ENCODE peak calls at places on chromosomes 3 and 15, in nine cellular contexts. U is left ventricle myocardium inferior, P is sigmoid colon, A is cardiac muscle cell, Y is endothelial cell of umbilical vein, H is lower lobe of right lung, V is pancreas, G is OCI-LY7, X is fibroblast of lung. T is an unnamed sample.

GRCh38 chr15:50181983-50182232 is at the start of gene SLC27A2:
- DNase-seq in U (peak; percentile 17), P (no peak), A (no peak), Y (no peak), H (peak; percentile 64), V (no peak), G (no peak), X (no peak), T (no peak)

GRCh38 chr15:35320158-35320780 is 225.7 kb downstream of the DPH6 start:
- DNase-seq in U (no peak), P (no peak), A (no peak), Y (no peak), H (no peak), V (no peak), G (no peak), X (no peak), T (no peak)

GRCh38 chr3:102400142-102400541 is 34.7 kb upstream of the ZPLD1 start:
- DNase-seq in U (no peak), P (no peak), A (no peak), Y (no peak), H (no peak), V (no peak), G (no peak), X (peak; percentile 30), T (no peak)

GRCh38 chr3:5136619-5137429 is 14.7 kb downstream of the ARL8B start:
- DNase-seq in U (no peak), P (no peak), A (peak; percentile 22), Y (peak; percentile 19), H (no peak), V (no peak), G (peak; percentile 83), X (peak; percentile 46), T (no peak)

GRCh38 chr3:27554706-27555105 is 70.5 kb upstream of the SLC4A7 start:
- DNase-seq in U (no peak), P (no peak), A (no peak), Y (no peak), H (no peak), V (no peak), G (no peak), X (no peak), T (no peak)

GRCh38 chr3:193798097-193798496 is 205.1 kb downstream of the OPA1 start:
- DNase-seq in U (no peak), P (no peak), A (no peak), Y (no peak), H (no peak), V (no peak), G (no peak), X (no peak), T (no peak)

GRCh38 chr3:37096292-37096691 is 78.1 kb downstream of the LRRFIP2 start:
- DNase-seq in U (no peak), P (no peak), A (no peak), Y (peak; percentile 76), H (no peak), V (no peak), G (no peak), X (peak; percentile 84), T (no peak)

GRCh38 chr15:56537881-56538280 is 72.9 kb upstream of the MNS1 start:
- DNase-seq in U (no peak), P (no peak), A (no peak), Y (no peak), H (peak; percentile 45), V (no peak), G (peak; percentile 89), X (peak; percentile 6), T (no peak)

GRCh38 chr3:126925411-126926171 is 57.3 kb upstream of the PLXNA1 start:
- DNase-seq in U (no peak), P (peak; percentile 61), A (no peak), Y (peak; percentile 85), H (no peak), V (no peak), G (no peak), X (peak; percentile 53), T (no peak)

GRCh38 chr3:100289339-100289738 is 28.5 kb downstream of the TBC1D23 start:
- DNase-seq in U (no peak), P (no peak), A (no peak), Y (peak; percentile 61), H (no peak), V (no peak), G (peak; percentile 2), X (peak; percentile 18), T (no peak)

GRCh38 chr3:167110906-167111305 is 269.2 kb downstream of the ZBBX start:
- DNase-seq in U (peak; percentile 5), P (no peak), A (peak; percentile 5), Y (no peak), H (no peak), V (no peak), G (no peak), X (peak; percentile 78), T (no peak)

GRCh38 chr15:40567111-40567510 is 2.0 kb upstream of the RPUSD2 start:
- DNase-seq in U (no peak), P (no peak), A (no peak), Y (peak; percentile 13), H (no peak), V (no peak), G (peak; percentile 71), X (no peak), T (no peak)

GRCh38 chr15:101045835-101046691 is 126.9 kb downstream of the LRRK1 start:
- DNase-seq in U (peak; percentile 14), P (peak; percentile 55), A (no peak), Y (no peak), H (peak; percentile 24), V (no peak), G (no peak), X (no peak), T (peak; percentile 13)

GRCh38 chr3:152921351-152921750 is 86.4 kb downstream of the P2RY1 start:
- DNase-seq in U (no peak), P (no peak), A (no peak), Y (no peak), H (no peak), V (no peak), G (no peak), X (no peak), T (no peak)

GRCh38 chr3:110149763-110150162 is 812.4 kb upstream of the DPPA4 start:
- DNase-seq in U (no peak), P (no peak), A (no peak), Y (no peak), H (no peak), V (no peak), G (no peak), X (no peak), T (no peak)

GRCh38 chr3:25144430-25144829 is 283.6 kb upstream of the RARB start:
- DNase-seq in U (no peak), P (no peak), A (no peak), Y (no peak), H (no peak), V (no peak), G (no peak), X (no peak), T (no peak)

GRCh38 chr3:24196526-24196925 is 251.4 kb downstream of the NR1D2 start:
- DNase-seq in U (no peak), P (no peak), A (no peak), Y (no peak), H (no peak), V (no peak), G (no peak), X (peak; percentile 84), T (no peak)

GRCh38 chr3:152100491-152101086 is 168.1 kb upstream of the MBNL1 start:
- DNase-seq in U (no peak), P (no peak), A (no peak), Y (no peak), H (no peak), V (no peak), G (no peak), X (no peak), T (no peak)

GRCh38 chr3:32349184-32349583 is 42.5 kb upstream of the CMTM7 start:
- DNase-seq in U (no peak), P (no peak), A (no peak), Y (no peak), H (no peak), V (no peak), G (no peak), X (no peak), T (no peak)

GRCh38 chr3:39531681-39532080 is 64.2 kb downstream of the MOBP start:
- DNase-seq in U (no peak), P (no peak), A (no peak), Y (peak; percentile 98), H (no peak), V (no peak), G (no peak), X (peak; percentile 52), T (no peak)

GRCh38 chr15:84833447-84833846 is 16.3 kb downstream of the ALPK3 start:
- DNase-seq in U (no peak), P (no peak), A (no peak), Y (peak; percentile 53), H (no peak), V (no peak), G (no peak), X (peak; percentile 52), T (no peak)

GRCh38 chr3:129346690-129347440 is 68.2 kb downstream of the HMCES start:
- DNase-seq in U (no peak), P (no peak), A (peak; percentile 25), Y (no peak), H (peak; percentile 30), V (no peak), G (peak; percentile 9), X (no peak), T (no peak)

GRCh38 chr3:71444861-71445259 is 138.7 kb downstream of the FOXP1 start:
- DNase-seq in U (no peak), P (no peak), A (no peak), Y (no peak), H (no peak), V (no peak), G (no peak), X (no peak), T (no peak)
- H3K4me1 ChIP-seq in U (peaks cover 73% of the 10 kb centered on the region), P (no peaks in the 10 kb centered on the region), A (peaks cover 38% of the 10 kb centered on the region), Y (peaks cover 20% of the 10 kb centered on the region), H (peaks cover 87% of the 10 kb centered on the region), V (peaks cover 21% of the 10 kb centered on the region), G (peaks cover 100% of the 10 kb centered on the region), X (peaks cover 7% of the 10 kb centered on the region), T (peaks cover 40% of the 10 kb centered on the region)

DNA sequence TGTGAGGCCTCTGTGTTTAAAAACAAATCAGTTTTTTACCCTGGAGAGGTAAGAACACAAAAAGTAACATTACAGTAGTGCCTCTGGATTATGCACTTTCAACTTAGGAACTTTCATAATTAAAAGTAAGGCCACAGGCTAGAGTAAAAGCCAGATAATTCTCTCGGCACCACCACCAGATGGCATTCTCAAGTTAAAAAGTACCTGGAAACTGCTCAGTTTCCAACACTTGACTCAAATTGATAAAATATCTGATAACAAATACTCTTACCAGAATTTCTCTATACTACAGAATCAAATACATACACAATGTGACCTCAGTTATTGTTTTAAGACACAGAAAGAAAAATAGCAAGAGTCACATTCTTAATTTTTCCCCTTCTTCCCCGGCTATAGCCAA is 19.9 kb downstream of the SPICE1 start:
- DNase-seq in U (no peak), P (no peak), A (peak; percentile 8), Y (peak; percentile 61), H (no peak), V (no peak), G (peak; percentile 55), X (peak; percentile 22), T (no peak)
- TF ChIP-seq CTCF in U (peak; percentile 58), P (peak; percentile 20), A (peak; percentile 48), Y (no peak), H (peak; percentile 42), V (peak; percentile 43), G (peak; percentile 85), X (peak; percentile 41), T (peak; percentile 23)

GRCh38 chr15:71060983-71061382 is 54.3 kb upstream of the THSD4 start:
- DNase-seq in U (no peak), P (no peak), A (no peak), Y (no peak), H (no peak), V (no peak), G (no peak), X (peak; percentile 69), T (no peak)
- H3K4me1 ChIP-seq in U (peaks cover 8% of the 10 kb centered on the region), P (no peaks in the 10 kb centered on the region), A (no peaks in the 10 kb centered on the region), Y (no peaks in the 10 kb centered on the region), H (no peaks in the 10 kb centered on the region), V (no peaks in the 10 kb centered on the region), G (no peaks in the 10 kb centered on the region), X (no peaks in the 10 kb centered on the region), T (no peaks in the 10 kb centered on the region)

GRCh38 chr3:122239112-122239511 is 55.6 kb downstream of the CASR start:
- DNase-seq in U (no peak), P (no peak), A (no peak), Y (no peak), H (no peak), V (no peak), G (no peak), X (no peak), T (no peak)
- TF ChIP-seq CTCF in U (no peak), P (no peak), A (no peak), Y (no peak), H (no peak), V (no peak), G (no peak), X (no peak), T (no peak)